ENCODE peak calls at places on chromosomes 1 and 21, in four cellular contexts. G is H1, C is GM12878, O is K562. E is an unnamed sample.

GRCh38 chr21:38985423-38986378 is 180.0 kb downstream of the ETS2 start:
- DNase-seq in G (no peak), C (peak), O (peak), E (no peak)

GRCh38 chr1:17979815-17980214 is 127.8 kb upstream of the IGSF21 start:
- DNase-seq in G (no peak), C (no peak), O (peak), E (no peak)

GRCh38 chr1:6802893-6803292 is 17.6 kb downstream of the CAMTA1 start:
- DNase-seq in G (no peak), C (no peak), O (no peak), E (no peak)

GRCh38 chr1:107139833-107140702 is 771 bp upstream of the NTNG1 start:
- DNase-seq in G (peak), C (no peak), O (no peak), E (no peak)

GRCh38 chr1:3161130-3161840 is 92.3 kb downstream of the PRDM16 start:
- DNase-seq in G (no peak), C (no peak), O (no peak), E (no peak)

GRCh38 chr1:198788561-198789064 is 149.8 kb downstream of the PTPRC start:
- DNase-seq in G (no peak), C (no peak), O (no peak), E (no peak)

GRCh38 chr1:160103658-160104519 is 5.5 kb upstream of the IGSF8 start:
- DNase-seq in G (no peak), C (no peak), O (no peak), E (no peak)

GRCh38 chr1:29517251-29518080 is 281.1 kb downstream of the PTPRU start:
- DNase-seq in G (no peak), C (no peak), O (no peak), E (no peak)

GRCh38 chr21:42819861-42820512 is 59.4 kb downstream of the WDR4 start:
- DNase-seq in G (no peak), C (no peak), O (no peak), E (no peak)

GRCh38 chr1:107171378-107171777 is 30.5 kb downstream of the NTNG1 start:
- DNase-seq in G (no peak), C (no peak), O (no peak), E (no peak)

GRCh38 chr21:34887729-34888568 is 161.2 kb downstream of the RUNX1 start:
- DNase-seq in G (no peak), C (no peak), O (peak), E (no peak)

GRCh38 chr21:34886554-34887385 is 162.3 kb downstream of the RUNX1 start:
- DNase-seq in G (no peak), C (no peak), O (peak), E (no peak)

GRCh38 chr21:34884346-34884929 is 164.7 kb downstream of the RUNX1 start:
- DNase-seq in G (no peak), C (no peak), O (no peak), E (no peak)

GRCh38 chr21:34885125-34885524 is 164.0 kb downstream of the RUNX1 start:
- DNase-seq in G (no peak), C (no peak), O (no peak), E (no peak)

GRCh38 chr21:34885636-34886553 is 163.2 kb downstream of the RUNX1 start:
- DNase-seq in G (no peak), C (no peak), O (no peak), E (no peak)
- H3K27ac ChIP-seq in G (no peak), C (peak), O (peak), E (peak)

GRCh38 chr1:20533635-20534034 is 18.7 kb upstream of the FAM43B start:
- DNase-seq in G (no peak), C (no peak), O (no peak), E (no peak)
- TF ChIP-seq EGR1 in G (no peak), C (no peak), O (no peak), E (no peak)

GRCh38 chr1:9275161-9275560 is 17.5 kb upstream of the SPSB1 start:
- DNase-seq in G (no peak), C (no peak), O (no peak), E (no peak)
- H3K4me2 ChIP-seq in G (no peak), C (no peak), O (no peak), E (peak)

DNA sequence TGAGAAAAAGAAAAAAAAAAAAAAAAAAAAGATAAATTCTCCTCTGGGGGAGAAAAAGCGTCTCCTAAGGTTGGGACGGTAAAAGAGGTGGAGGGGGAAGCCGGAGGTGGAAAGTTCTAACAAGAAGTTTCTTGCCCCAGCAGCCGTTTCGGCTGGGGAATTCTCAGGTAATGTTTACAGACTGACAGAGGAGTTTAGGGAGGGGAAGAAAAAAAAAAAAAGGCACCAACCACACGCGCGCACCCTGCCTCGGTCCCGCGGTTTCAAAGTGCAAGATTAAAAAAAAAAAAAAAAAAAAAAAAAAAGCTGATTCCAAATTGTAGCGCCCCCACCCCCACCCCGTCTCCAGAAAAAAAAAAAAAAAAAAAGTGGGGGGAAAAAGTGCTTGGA is 504 bp downstream of the DHRS3 start:
- DNase-seq in G (no peak), C (no peak), O (no peak), E (no peak)
- H3K27ac ChIP-seq in G (no peak), C (no peak), O (peak), E (peak)

E was measured in HCT116.